ENCODE peak calls at places on chromosome 6, in five cellular contexts. M, G, E, X and K are unnamed samples.

GRCh38 chr6:31328355-31328960 is 28.5 kb downstream of the HLA-B start:
- DNase-seq in M (no peak), G (no peak), E (no peak), X (peak; percentile 65), K (no peak)

GRCh38 chr6:28213213-28213523 is 11.9 kb upstream of the ZSCAN9 start:
- DNase-seq in M (no peak), G (no peak), E (no peak), X (no peak), K (no peak)

GRCh38 chr6:157335829-157336228 is 12.5 kb upstream of the TMEM242 start:
- DNase-seq in M (no peak), G (no peak), E (no peak), X (peak; percentile 20), K (no peak)

GRCh38 chr6:143941852-143942627 is 66.0 kb downstream of the PLAGL1 start:
- DNase-seq in M (peak; percentile 34), G (no peak), E (peak; percentile 51), X (peak; percentile 97), K (peak; percentile 19)

GRCh38 chr6:105882833-105883232 is 203.3 kb upstream of the PRDM1 start:
- DNase-seq in M (no peak), G (no peak), E (no peak), X (no peak), K (no peak)

GRCh38 chr6:7811441-7811840 is 85.5 kb downstream of the BMP6 start:
- DNase-seq in M (no peak), G (no peak), E (no peak), X (no peak), K (no peak)

GRCh38 chr6:163249651-163250101 is 164.8 kb upstream of the QKI start:
- DNase-seq in M (no peak), G (peak; percentile 59), E (no peak), X (no peak), K (no peak)

GRCh38 chr6:95127266-95127665 is 450.1 kb upstream of the MANEA start:
- DNase-seq in M (no peak), G (no peak), E (no peak), X (no peak), K (no peak)

GRCh38 chr6:158622545-158623190 is 21.9 kb downstream of the DYNLT1 start:
- DNase-seq in M (no peak), G (no peak), E (no peak), X (no peak), K (no peak)

GRCh38 chr6:169190144-169190584 is 63.5 kb downstream of the THBS2 start:
- DNase-seq in M (no peak), G (no peak), E (no peak), X (no peak), K (no peak)

GRCh38 chr6:49776444-49776843 is 10.6 kb downstream of the PGK2 start:
- DNase-seq in M (no peak), G (no peak), E (no peak), X (no peak), K (no peak)

GRCh38 chr6:160137989-160138835 is 16.6 kb downstream of the SLC22A1 start:
- DNase-seq in M (peak; percentile 49), G (peak; percentile 51), E (peak; percentile 32), X (peak; percentile 75), K (no peak)

GRCh38 chr6:3449321-3449720 is 7.5 kb downstream of the SLC22A23 start:
- DNase-seq in M (no peak), G (no peak), E (no peak), X (no peak), K (no peak)

GRCh38 chr6:46104209-46104608 is 25.6 kb upstream of the ENPP4 start:
- DNase-seq in M (no peak), G (no peak), E (no peak), X (no peak), K (no peak)

GRCh38 chr6:130760006-130760405 is 67.2 kb upstream of the SMLR1 start:
- DNase-seq in M (no peak), G (no peak), E (peak; percentile 44), X (peak; percentile 85), K (no peak)

GRCh38 chr6:40251609-40252008 is 317.3 kb upstream of the MOCS1 start:
- DNase-seq in M (no peak), G (no peak), E (no peak), X (no peak), K (no peak)

GRCh38 chr6:166402582-166403277 is 20.0 kb upstream of the MPC1 start:
- DNase-seq in M (no peak), G (no peak), E (no peak), X (no peak), K (no peak)

GRCh38 chr6:45314146-45314545 is 14.0 kb upstream of the RUNX2 start:
- DNase-seq in M (no peak), G (no peak), E (no peak), X (peak; percentile 5), K (no peak)

GRCh38 chr6:166862287-166862977 is 93.9 kb downstream of the RNASET2 start:
- DNase-seq in M (peak; percentile 23), G (no peak), E (no peak), X (peak; percentile 83), K (peak; percentile 35)

GRCh38 chr6:166903500-166903899 is 52.9 kb downstream of the RNASET2 start:
- DNase-seq in M (no peak), G (no peak), E (no peak), X (no peak), K (no peak)

GRCh38 chr6:135600931-135601330 is 103.4 kb upstream of the AHI1 start:
- DNase-seq in M (no peak), G (no peak), E (no peak), X (no peak), K (no peak)

GRCh38 chr6:46221221-46221793 is 50.5 kb upstream of the ENPP5 start:
- DNase-seq in M (no peak), G (no peak), E (peak; percentile 18), X (peak; percentile 80), K (no peak)

GRCh38 chr6:83430606-83431544 is at the start of gene ME1:
- DNase-seq in M (no peak), G (peak; percentile 81), E (peak; percentile 38), X (peak; percentile 79), K (peak; percentile 52)

GRCh38 chr6:1028744-1029143 is 283.2 kb upstream of the FOXQ1 start:
- DNase-seq in M (no peak), G (no peak), E (no peak), X (no peak), K (no peak)

GRCh38 chr6:150002710-150003109 is 22.6 kb downstream of the RAET1L start:
- DNase-seq in M (no peak), G (no peak), E (no peak), X (no peak), K (no peak)

GRCh38 chr6:4615891-4616290 is 160.3 kb upstream of the CDYL start:
- DNase-seq in M (no peak), G (no peak), E (no peak), X (no peak), K (no peak)

GRCh38 chr6:9360881-9361280 is 925.5 kb upstream of the SLC35B3 start:
- DNase-seq in M (no peak), G (no peak), E (no peak), X (no peak), K (no peak)
- H3K27ac ChIP-seq in M (no peak overlapping the region), G (no peak overlapping the region), E (no peak overlapping the region), X (no peak overlapping the region), K (no peak overlapping the region)

GRCh38 chr6:11251553-11252358 is 19.3 kb upstream of the NEDD9 start:
- DNase-seq in M (no peak), G (peak; percentile 49), E (no peak), X (no peak), K (peak; percentile 53)
- H3K27ac ChIP-seq in M (no peak overlapping the region), G (peak overlapping the region; percentile 74), E (no peak overlapping the region), X (no peak overlapping the region), K (peak overlapping the region; percentile 40)

GRCh38 chr6:33696076-33696475 is 15.4 kb downstream of the UQCC2 start:
- DNase-seq in M (no peak), G (no peak), E (no peak), X (no peak), K (no peak)
- H3K27ac ChIP-seq in M (peak overlapping the region; percentile 77), G (no peak overlapping the region), E (no peak overlapping the region), X (no peak overlapping the region), K (no peak overlapping the region)

GRCh38 chr6:154932562-154933027 is 62.5 kb upstream of the TIAM2 start:
- DNase-seq in M (no peak), G (no peak), E (peak; percentile 46), X (peak; percentile 73), K (no peak)
- H3K27ac ChIP-seq in M (no peak overlapping the region), G (no peak overlapping the region), E (no peak overlapping the region), X (peak overlapping the region; percentile 57), K (no peak overlapping the region)

GRCh38 chr6:118784641-118785164 is 109.2 kb upstream of the ASF1A start:
- DNase-seq in M (no peak), G (peak; percentile 30), E (no peak), X (no peak), K (no peak)
- H3K27ac ChIP-seq in M (no peak overlapping the region), G (peak overlapping the region; percentile 83), E (no peak overlapping the region), X (no peak overlapping the region), K (peak overlapping the region; percentile 49)